ENCODE peak calls at places on chromosomes 6 and 20, in six cellular contexts. R, V, Y, C, W and D are unnamed samples.

GRCh38 chr6:138454976-138455706 is 44.2 kb downstream of the NHSL1 start:
- DNase-seq in R (no peak), V (peak), Y (no peak), C (no peak), W (no peak), D (no peak)

GRCh38 chr6:20873425-20874190 is 339.4 kb downstream of the CDKAL1 start:
- DNase-seq in R (no peak), V (peak), Y (peak), C (no peak), W (no peak), D (no peak)

GRCh38 chr6:17012421-17013225 is 89.2 kb upstream of the STMND1 start:
- DNase-seq in R (peak), V (peak), Y (no peak), C (no peak), W (no peak), D (no peak)

GRCh38 chr20:46000571-46001145 is 8.1 kb upstream of the MMP9 start:
- DNase-seq in R (no peak), V (no peak), Y (no peak), C (no peak), W (no peak), D (no peak)

GRCh38 chr6:30121446-30122065 is 8.7 kb upstream of the TRIM31 start:
- DNase-seq in R (no peak), V (no peak), Y (no peak), C (no peak), W (no peak), D (no peak)

GRCh38 chr6:87257565-87257964 is 64.8 kb upstream of the SMIM8 start:
- DNase-seq in R (no peak), V (no peak), Y (no peak), C (no peak), W (no peak), D (no peak)

GRCh38 chr6:53813096-53813495 is 18.3 kb downstream of the LRRC1 start:
- DNase-seq in R (no peak), V (peak), Y (no peak), C (no peak), W (no peak), D (no peak)

GRCh38 chr20:1478566-1478965 is 11.9 kb upstream of the NSFL1C start:
- DNase-seq in R (peak), V (peak), Y (no peak), C (peak), W (no peak), D (no peak)

GRCh38 chr6:12065321-12066140 is 53.4 kb downstream of the HIVEP1 start:
- DNase-seq in R (no peak), V (no peak), Y (no peak), C (no peak), W (no peak), D (no peak)

GRCh38 chr20:49964964-49965780 is 17.6 kb upstream of the SNAI1 start:
- DNase-seq in R (no peak), V (peak), Y (peak), C (no peak), W (no peak), D (no peak)

GRCh38 chr6:37520926-37521325 is 21.2 kb upstream of the CCDC167 start:
- DNase-seq in R (no peak), V (no peak), Y (no peak), C (no peak), W (no peak), D (no peak)